ENCODE peak calls at places on chromosome 11, in seven cellular contexts. X is mesendoderm, U is IMR-90, J is H1, Q is H9, V is mesenchymal stem cell, D is trophoblast cell. M is an unnamed sample.

GRCh38 chr11:120121914-120122473 is 15.9 kb downstream of the TRIM29 start:
- DNase-seq in X (peak), Q (no peak), J (no peak), U (no peak), V (no peak), D (no peak), M (no peak)

GRCh38 chr11:8810331-8811301 is 100.4 kb upstream of the AKIP1 start:
- DNase-seq in X (peak), U (peak), D (no peak), Q (peak), J (peak), V (peak), M (peak)

GRCh38 chr11:104609297-104609696 is 289.0 kb downstream of the CASP12 start:
- DNase-seq in U (peak), J (no peak), X (peak), V (peak), Q (peak), D (peak), M (peak)

GRCh38 chr11:47403571-47403970 is 4.8 kb upstream of the SLC39A13 start:
- DNase-seq in X (no peak), U (no peak), Q (no peak), J (no peak), V (no peak), D (no peak), M (no peak)

GRCh38 chr11:64444838-64445441 is 86.0 kb downstream of the RPS6KA4 start:
- DNase-seq in V (peak), X (peak), D (no peak), U (peak), J (no peak), Q (no peak), M (no peak)

GRCh38 chr11:47616726-47617416 is 22.7 kb upstream of the C1QTNF4 start:
- DNase-seq in D (no peak), J (no peak), U (peak), X (peak), V (peak), Q (peak), M (no peak)

GRCh38 chr11:117860139-117860538 is 16.3 kb downstream of the FXYD6 start:
- DNase-seq in X (no peak), J (no peak), V (no peak), Q (no peak), D (no peak), U (no peak), M (no peak)

GRCh38 chr11:36465449-36466163 is 44.5 kb downstream of the TRAF6 start:
- DNase-seq in Q (no peak), J (no peak), U (peak), V (peak), X (no peak), D (no peak), M (no peak)

GRCh38 chr11:120629407-120629806 is 117.9 kb downstream of the GRIK4 start:
- DNase-seq in J (peak), U (no peak), V (no peak), Q (peak), X (no peak), D (no peak), M (no peak)

GRCh38 chr11:69374110-69374981 is 80.4 kb downstream of the MYEOV start:
- DNase-seq in U (no peak), V (no peak), Q (peak), J (peak), X (no peak), D (no peak), M (no peak)

GRCh38 chr11:9250139-9250582 is 15.0 kb downstream of the DENND5A start:
- DNase-seq in V (no peak), U (no peak), J (no peak), Q (no peak), X (no peak), D (no peak), M (no peak)

GRCh38 chr11:62539238-62539925 is 7.2 kb downstream of the AHNAK start:
- DNase-seq in U (peak), D (no peak), J (peak), V (peak), Q (no peak), X (no peak), M (no peak)

GRCh38 chr11:61042961-61043540 is 59.2 kb upstream of the CD5 start:
- DNase-seq in Q (no peak), J (no peak), V (no peak), U (no peak), X (no peak), D (no peak), M (no peak)

GRCh38 chr11:57210731-57211335 is 26.2 kb downstream of the APLNR start:
- DNase-seq in J (no peak), Q (no peak), U (no peak), X (peak), V (no peak), D (no peak), M (no peak)

GRCh38 chr11:15587059-15587458 is 472.3 kb downstream of the INSC start:
- DNase-seq in U (no peak), D (no peak), Q (no peak), V (no peak), X (no peak), J (no peak), M (no peak)

GRCh38 chr11:19953909-19954308 is 206.4 kb downstream of the DBX1 start:
- DNase-seq in J (no peak), U (peak), V (peak), D (peak), Q (peak), X (peak), M (no peak)

GRCh38 chr11:2678396-2678795 is 21.4 kb downstream of the KCNQ1OT1 start:
- DNase-seq in X (no peak), U (no peak), J (no peak), V (peak), D (no peak), Q (no peak), M (no peak)

GRCh38 chr11:70525466-70525865 is 127.1 kb downstream of the CTTN start:
- DNase-seq in X (no peak), V (no peak), Q (no peak), D (no peak), U (no peak), J (no peak), M (no peak)

GRCh38 chr11:112128483-112129121 is 35.3 kb downstream of the IL18 start:
- DNase-seq in J (no peak), D (peak), U (peak), X (no peak), V (peak), Q (no peak), M (no peak)

GRCh38 chr11:45383229-45383628 is 97.1 kb upstream of the SYT13 start:
- DNase-seq in V (peak), J (no peak), U (no peak), Q (no peak), D (no peak), X (no peak), M (no peak)

GRCh38 chr11:70251583-70252285 is 18.8 kb upstream of the PPFIA1 start:
- DNase-seq in Q (no peak), V (no peak), D (no peak), X (no peak), U (no peak), J (no peak), M (no peak)

DNA sequence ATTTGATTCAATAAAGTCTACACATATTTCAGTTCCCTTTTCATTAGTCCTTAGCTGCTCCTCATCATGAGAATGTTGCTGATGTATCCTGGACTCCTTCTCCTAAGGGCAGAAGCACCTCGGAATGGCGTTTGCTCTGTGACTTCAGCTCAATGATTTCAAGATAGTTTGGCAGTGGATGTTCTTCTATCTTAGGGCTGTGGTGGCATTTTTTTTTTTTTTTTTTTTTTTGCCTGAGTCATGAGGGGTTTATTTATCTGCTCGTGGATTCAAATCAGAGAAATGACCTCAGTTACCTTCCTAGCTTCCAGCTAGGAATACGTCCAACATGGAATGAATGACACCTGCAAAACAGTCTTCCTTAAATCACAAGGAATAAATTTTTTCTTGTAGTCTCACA is 220.0 kb upstream of the ZBED5 start:
- DNase-seq in U (no peak), D (no peak), X (no peak), J (no peak), V (no peak), Q (no peak), M (no peak)
- H3K23ac ChIP-seq in U (no peak), D (no peak), X (no peak), J (no peak), V (no peak), Q (no peak), M (no peak)

GRCh38 chr11:131904756-131905155 is 534.3 kb downstream of the NTM start:
- DNase-seq in Q (peak), X (peak), J (peak), D (no peak), U (no peak), V (no peak), M (no peak)
- H3K23ac ChIP-seq in Q (no peak), X (no peak), J (no peak), D (no peak), U (no peak), V (no peak), M (no peak)

GRCh38 chr11:123904932-123905331 is 3.0 kb downstream of the OR8D4 start:
- DNase-seq in Q (no peak), J (no peak), D (no peak), U (no peak), V (no peak), X (no peak), M (no peak)
- H3K23ac ChIP-seq in Q (no peak), J (no peak), D (no peak), U (no peak), V (no peak), X (no peak), M (no peak)

DNA sequence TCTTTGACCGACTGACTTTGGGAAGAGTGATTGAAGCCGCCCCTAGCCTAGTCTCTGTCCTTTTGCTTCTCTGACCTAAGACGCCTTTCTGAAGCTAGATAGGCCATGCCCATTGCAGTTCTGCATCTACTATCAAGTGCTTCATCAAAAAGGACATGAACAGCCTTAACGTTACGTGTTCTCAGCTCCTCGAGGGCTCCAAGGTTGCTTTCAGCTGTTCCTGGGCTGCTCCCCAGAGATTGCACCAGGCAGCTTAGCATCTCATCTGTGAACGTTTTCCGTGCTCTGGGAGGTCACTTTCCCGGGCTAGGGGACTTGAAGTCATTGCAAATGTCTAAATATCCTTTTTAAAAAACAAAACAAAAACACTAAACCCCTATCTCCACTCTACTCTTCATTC is 13.9 kb downstream of the MICAL2 start:
- DNase-seq in Q (no peak), X (no peak), D (no peak), U (no peak), J (no peak), V (no peak), M (no peak)
- H3K23ac ChIP-seq in Q (no peak), X (no peak), D (no peak), U (peak), J (no peak), V (no peak), M (no peak)

GRCh38 chr11:44320289-44320973 is 10.5 kb upstream of the ALX4 start:
- DNase-seq in U (no peak), V (no peak), J (peak), D (no peak), X (no peak), Q (no peak), M (no peak)
- H3K23ac ChIP-seq in U (no peak), V (no peak), J (no peak), D (no peak), X (no peak), Q (no peak), M (no peak)

GRCh38 chr11:115942043-115942442 is 437.8 kb upstream of the CADM1 start:
- DNase-seq in X (no peak), J (no peak), D (no peak), Q (no peak), U (no peak), V (no peak), M (no peak)

GRCh38 chr11:115941044-115941443 is 436.8 kb upstream of the CADM1 start:
- DNase-seq in Q (no peak), D (no peak), X (no peak), J (no peak), U (no peak), V (no peak), M (no peak)

GRCh38 chr11:115941481-115941993 is 437.3 kb upstream of the CADM1 start:
- DNase-seq in V (peak), D (peak), X (no peak), J (no peak), U (peak), Q (no peak), M (no peak)

GRCh38 chr11:115939726-115940421 is 435.7 kb upstream of the CADM1 start:
- DNase-seq in Q (no peak), X (no peak), J (no peak), D (no peak), V (no peak), U (no peak), M (no peak)

GRCh38 chr11:115944596-115944995 is 440.4 kb upstream of the CADM1 start:
- DNase-seq in V (peak), U (no peak), J (no peak), X (no peak), D (peak), Q (no peak), M (no peak)
- H3K23ac ChIP-seq in V (no peak), U (no peak), J (no peak), X (no peak), D (no peak), Q (no peak), M (no peak)

DNA sequence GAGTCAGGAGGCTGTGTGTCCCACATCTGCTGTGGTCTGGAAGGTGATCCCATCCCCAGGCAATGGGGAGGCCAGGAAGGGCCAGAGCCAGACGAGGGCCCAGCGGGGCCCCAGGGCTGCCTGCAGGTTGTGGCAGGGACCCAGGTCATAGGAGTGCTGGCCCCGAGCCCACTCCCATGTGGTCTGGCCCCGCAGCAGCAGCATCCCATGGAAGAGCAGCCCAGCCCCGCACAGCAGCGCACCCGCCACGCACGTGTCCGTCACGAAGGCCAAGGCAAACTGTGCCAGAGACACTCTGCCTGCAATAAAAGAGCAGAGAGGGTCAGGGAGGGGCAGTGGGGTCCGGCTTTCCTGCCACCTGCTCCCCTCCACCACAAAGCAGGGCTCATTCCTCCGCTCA is 6.3 kb downstream of the ZDHHC24 start:
- DNase-seq in U (no peak), D (no peak), V (no peak), J (no peak), X (no peak), Q (no peak), M (no peak)
- H3K23ac ChIP-seq in U (no peak), D (no peak), V (no peak), J (no peak), X (no peak), Q (no peak), M (peak)